ENCODE peak calls at places on chromosomes 5 and 9, in six cellular contexts. S is A549, U is endothelial cell of umbilical vein, P is K562, F is GM12878, W is HepG2. V is an unnamed sample.
A peak's percentile ranks its signal among the peaks of the same experiment; 100 is the strongest.

GRCh38 chr9:98521141-98521540 is 187.6 kb downstream of the GABBR2 start:
- DNase-seq in S (no peak), W (no peak), U (peak; percentile 71), F (no peak), P (no peak), V (no peak)

GRCh38 chr5:138753794-138754698 is 821 bp downstream of the CTNNA1 start:
- DNase-seq in P (peak; percentile 62), F (no peak), U (peak; percentile 91), S (peak; percentile 70), W (peak; percentile 89), V (peak; percentile 63)

GRCh38 chr9:127426756-127427155 is 2.6 kb downstream of the ZNF79 start:
- DNase-seq in W (no peak), S (no peak), U (no peak), P (no peak), F (no peak), V (no peak)

GRCh38 chr5:79576606-79577289 is 35.5 kb upstream of the TENT2 start:
- DNase-seq in S (no peak), F (no peak), P (no peak), W (no peak), U (no peak), V (no peak)

GRCh38 chr5:151739939-151740335 is 18.5 kb downstream of the ATOX1 start:
- DNase-seq in W (no peak), P (no peak), F (no peak), S (peak; percentile 36), U (no peak), V (no peak)

GRCh38 chr9:70161414-70161732 is 97.4 kb upstream of the SMC5 start:
- DNase-seq in F (no peak), W (no peak), U (no peak), P (no peak), S (no peak), V (no peak)

GRCh38 chr5:88785396-88786216 is 97.4 kb downstream of the MEF2C start:
- DNase-seq in U (peak; percentile 96), S (peak; percentile 9), F (peak; percentile 43), P (no peak), W (no peak), V (no peak)

GRCh38 chr9:134130503-134131375 is 5.1 kb upstream of the WDR5 start:
- DNase-seq in U (no peak), S (no peak), W (peak; percentile 35), P (no peak), F (no peak), V (no peak)

GRCh38 chr9:18115131-18115530 is 358.8 kb upstream of the ADAMTSL1 start:
- DNase-seq in S (no peak), U (no peak), F (no peak), P (no peak), W (no peak), V (no peak)

GRCh38 chr9:18791074-18791473 is 241.9 kb downstream of the SAXO1 start:
- DNase-seq in W (peak; percentile 39), S (no peak), F (no peak), U (no peak), P (peak; percentile 15), V (peak; percentile 71)

GRCh38 chr5:99922386-99922785 is 612.8 kb upstream of the FAM174A start:
- DNase-seq in P (no peak), F (no peak), W (no peak), S (no peak), U (no peak), V (no peak)

DNA sequence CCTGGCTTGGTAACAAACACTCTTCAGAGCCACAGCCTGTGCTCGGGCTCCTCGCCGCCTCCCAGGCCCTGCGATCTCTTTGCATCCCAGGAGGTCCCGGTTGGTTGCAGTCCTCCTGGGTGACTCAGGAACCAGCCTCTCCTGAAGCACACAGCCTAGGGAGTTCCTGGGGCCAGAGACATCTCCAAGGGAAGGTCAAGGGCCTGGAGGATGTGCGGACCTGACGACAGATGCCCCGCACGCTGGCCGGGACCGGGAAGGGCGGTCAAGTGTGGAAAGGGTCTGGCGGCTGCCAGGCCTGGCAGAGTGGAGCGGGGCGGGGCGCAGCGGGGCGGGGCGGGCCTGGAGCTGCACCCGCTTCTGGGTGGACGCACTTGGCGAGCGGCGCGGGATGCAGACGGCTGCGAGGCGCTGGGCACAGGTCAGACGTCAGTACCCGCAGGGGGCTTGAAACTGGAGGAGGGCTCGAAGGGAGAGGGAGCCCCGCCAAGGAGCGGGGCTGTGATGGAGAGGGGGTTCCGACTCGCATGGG is 45.0 kb upstream of the PRSS3 start:
- DNase-seq in S (peak; percentile 53), W (no peak), P (no peak), F (no peak), U (no peak), V (no peak)
- TF ChIP-seq POLR2A in S (no peak), W (no peak), P (no peak), F (no peak), U (no peak), V (no peak)

DNA sequence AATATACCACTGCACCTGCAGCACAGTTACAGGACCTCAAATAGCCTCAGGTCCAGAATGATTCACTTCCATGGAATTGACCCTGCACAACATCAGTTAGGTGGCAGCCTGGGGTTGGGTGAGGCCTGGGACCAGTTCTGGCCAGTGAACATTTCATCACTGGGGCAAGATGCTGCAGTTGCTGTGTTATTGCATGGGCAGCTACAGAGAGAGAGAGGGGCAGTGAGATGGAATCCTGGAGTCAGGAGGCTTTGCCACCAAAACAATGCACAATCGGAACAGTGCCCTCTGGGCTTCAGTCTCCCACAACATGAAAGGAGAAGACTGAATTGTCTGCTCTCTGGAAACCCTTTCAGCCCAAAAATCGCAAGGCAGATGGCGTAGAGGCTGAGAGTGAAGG is 51.8 kb downstream of the SH3TC2 start:
- DNase-seq in S (no peak), F (no peak), W (no peak), P (no peak), U (no peak), V (no peak)
- TF ChIP-seq MYC in S (no peak), F (no peak), W (no peak), P (no peak), U (no peak), V (no peak)

GRCh38 chr9:4875559-4875958 is 82.8 kb downstream of the RCL1 start:
- DNase-seq in P (no peak), U (no peak), F (no peak), W (no peak), S (no peak), V (no peak)

GRCh38 chr9:4883326-4883873 is 90.7 kb downstream of the RCL1 start:
- DNase-seq in P (no peak), S (no peak), F (no peak), W (no peak), U (no peak), V (no peak)

GRCh38 chr9:4879098-4879497 is 86.4 kb downstream of the RCL1 start:
- DNase-seq in P (no peak), S (no peak), F (no peak), W (no peak), U (no peak), V (no peak)
- TF ChIP-seq MAX in P (no peak), S (no peak), F (no peak), W (no peak), U (no peak), V (no peak)

GRCh38 chr5:135950611-135951010 is 4.2 kb downstream of the LECT2 start:
- DNase-seq in W (no peak), P (no peak), U (no peak), S (no peak), F (no peak), V (peak; percentile 14)

GRCh38 chr5:135951257-135951656 is 3.5 kb downstream of the LECT2 start:
- DNase-seq in F (no peak), W (no peak), P (no peak), U (no peak), S (no peak), V (no peak)

GRCh38 chr5:135953850-135954249 is 933 bp downstream of the LECT2 start:
- DNase-seq in P (no peak), F (no peak), U (no peak), S (no peak), W (no peak), V (no peak)

GRCh38 chr5:135951807-135952206 is 3.0 kb downstream of the LECT2 start:
- DNase-seq in F (no peak), S (no peak), W (no peak), P (no peak), U (no peak), V (no peak)

GRCh38 chr5:135952683-135953082 is 2.1 kb downstream of the LECT2 start:
- DNase-seq in W (peak; percentile 5), S (no peak), F (no peak), P (no peak), U (no peak), V (no peak)
- TF ChIP-seq POLR2A in W (no peak), S (no peak), F (no peak), P (no peak), U (no peak), V (no peak)

DNA sequence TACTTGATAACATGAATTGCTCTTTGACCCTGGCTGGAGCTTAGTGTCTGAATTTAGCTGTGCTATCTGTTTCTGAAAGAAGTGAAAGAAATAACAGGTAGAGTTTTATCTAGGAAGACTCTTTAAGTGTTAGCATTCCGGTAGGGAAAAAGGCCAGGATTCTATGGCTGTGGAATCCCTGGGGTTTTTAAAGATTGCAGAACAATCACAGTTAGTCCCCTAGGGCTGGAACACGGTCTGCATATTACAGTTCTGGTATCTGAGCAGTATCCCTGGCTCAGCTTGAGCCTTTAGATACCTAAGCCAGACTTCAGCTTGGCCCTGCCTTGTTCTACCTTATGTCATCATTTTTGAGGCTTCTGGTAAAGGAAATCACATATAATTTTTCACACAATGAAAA is 411.1 kb downstream of the CETN3 start:
- DNase-seq in F (no peak), U (no peak), P (no peak), W (no peak), S (no peak), V (no peak)
- TF ChIP-seq MYC in F (no peak), U (no peak), P (no peak), W (no peak), S (no peak), V (no peak)

DNA sequence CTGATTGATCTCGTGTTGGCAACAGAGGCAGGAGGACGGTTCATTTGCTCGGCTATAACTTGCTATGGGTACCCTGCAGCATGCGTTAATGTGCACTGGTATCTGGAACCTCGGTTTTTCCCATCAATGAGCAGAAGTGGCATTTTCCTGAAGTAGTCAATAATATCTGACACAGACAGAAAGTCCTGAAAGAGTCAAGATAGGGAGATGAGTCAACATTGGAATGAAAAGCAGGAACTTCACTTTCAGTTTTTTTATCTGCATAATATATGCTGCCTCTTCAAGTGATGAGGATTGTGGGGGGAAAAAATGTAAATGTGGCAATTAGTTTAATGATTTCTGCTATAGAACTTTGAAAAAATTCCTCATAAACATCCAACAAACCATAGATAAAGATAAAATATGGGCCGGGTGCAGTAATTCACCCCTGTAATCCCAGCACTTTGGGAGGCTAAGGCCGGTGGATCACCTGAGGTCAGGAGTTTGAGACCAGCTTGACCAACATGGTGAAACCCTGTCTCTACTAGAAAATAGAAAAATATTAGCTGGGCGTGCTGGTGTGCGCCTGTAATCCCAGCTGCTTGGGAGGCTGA is 15.9 kb downstream of the C5orf58 start:
- DNase-seq in S (no peak), P (no peak), U (no peak), F (no peak), W (no peak), V (no peak)
- TF ChIP-seq MAX in S (no peak), P (no peak), U (no peak), F (no peak), W (no peak), V (no peak)